ENCODE peak calls at places on chromosomes 7 and 10, in ten cellular contexts. L is activated T-cell treated with anti-CD3 and anti-CD28 coated beads for 24 hours, H is Karpas-422, K is memory B cell, B is D341Med, X is T-cell, D is neuronal stem cell, O is smooth muscle cell of the brain vasculature, V is RPMI7951, T is GM23338. S is an unnamed sample.

GRCh38 chr10:1054684-1055083 is 1.5 kb upstream of the WDR37 start:
- DNase-seq in X (no peak), O (no peak), B (no peak), L (no peak), T (no peak), K (no peak), V (no peak), D (no peak), H (no peak), S (no peak)

GRCh38 chr10:329361-330099 is 194.3 kb downstream of the ZMYND11 start:
- DNase-seq in B (no peak), T (peak; percentile 37), V (peak; percentile 93), D (no peak), O (peak; percentile 87), K (no peak), H (peak; percentile 45), X (no peak), L (no peak), S (no peak)

GRCh38 chr10:15427836-15428414 is 56.8 kb upstream of the FAM171A1 start:
- DNase-seq in X (no peak), L (no peak), D (peak; percentile 53), H (peak; percentile 58), T (peak; percentile 75), B (no peak), V (peak; percentile 66), K (no peak), O (no peak), S (no peak)

GRCh38 chr7:37908221-37908788 is 8.3 kb downstream of the SFRP4 start:
- DNase-seq in H (no peak), O (peak; percentile 74), L (no peak), V (peak; percentile 11), T (no peak), X (no peak), D (no peak), B (no peak), K (no peak), S (no peak)

GRCh38 chr7:50449881-50450690 is at the start of gene FIGNL1:
- DNase-seq in H (peak; percentile 96), O (peak; percentile 35), K (peak; percentile 64), T (peak; percentile 75), L (peak; percentile 79), X (peak; percentile 76), D (peak; percentile 37), V (peak; percentile 84), B (peak; percentile 96), S (peak; percentile 44)

GRCh38 chr7:38463277-38464224 is 167.6 kb downstream of the AMPH start:
- DNase-seq in B (no peak), K (peak; percentile 21), V (peak; percentile 85), X (peak; percentile 68), O (peak; percentile 85), H (peak; percentile 34), T (no peak), L (peak; percentile 73), D (no peak), S (peak; percentile 50)

GRCh38 chr10:116848912-116849270 is 408 bp upstream of the ENO4 start:
- DNase-seq in K (peak; percentile 2), X (no peak), B (peak; percentile 37), L (no peak), H (no peak), D (no peak), V (no peak), T (no peak), O (no peak), S (no peak)

GRCh38 chr10:102408728-102409603 is 9.6 kb downstream of the PSD start:
- DNase-seq in K (no peak), X (peak; percentile 72), H (no peak), L (peak; percentile 70), B (peak; percentile 68), O (no peak), D (no peak), V (no peak), T (peak; percentile 64), S (peak; percentile 47)

GRCh38 chr10:110356628-110357245 is 52.0 kb upstream of the SMNDC1 start:
- DNase-seq in H (peak; percentile 94), L (peak; percentile 48), D (no peak), T (no peak), V (peak; percentile 73), O (no peak), X (peak; percentile 63), B (no peak), K (peak; percentile 87), S (peak; percentile 46)

GRCh38 chr7:23247101-23247601 is 576 bp downstream of the GPNMB start:
- DNase-seq in K (no peak), T (peak; percentile 28), B (no peak), D (no peak), H (no peak), X (no peak), O (no peak), V (peak; percentile 37), L (no peak), S (no peak)

GRCh38 chr10:122417667-122418066 is 36.8 kb upstream of the ARMS2 start:
- DNase-seq in K (no peak), X (no peak), L (no peak), T (no peak), B (no peak), H (no peak), V (peak; percentile 20), O (no peak), D (no peak), S (no peak)

GRCh38 chr7:32336726-32337125 is 153.5 kb downstream of the LSM5 start:
- DNase-seq in L (no peak), H (no peak), B (no peak), X (no peak), V (peak; percentile 73), O (no peak), T (no peak), K (no peak), D (no peak), S (no peak)

GRCh38 chr7:47509571-47509970 is 72.3 kb downstream of the TNS3 start:
- DNase-seq in L (no peak), X (no peak), O (no peak), K (no peak), B (no peak), T (no peak), V (no peak), D (no peak), H (no peak), S (no peak)